ENCODE peak calls at places on chromosomes 16 and 17, in seven cellular contexts. One of them, this sample, is unnamed. For H3K4me1, the result is how much of the 10 kb centered on the place peaks cover.

GRCh38 chr17:29119265-29119664 is 60.9 kb downstream of the MYO18A start:
- DNase-seq in gastrocnemius medialis: no peak
- DNase-seq in CD4-positive, alpha-beta memory T cell: no peak
- DNase-seq in tibial nerve: no peak
- DNase-seq in fibroblast of lung: no peak
- DNase-seq in naive thymus-derived CD4-positive, alpha-beta T cell: no peak
- DNase-seq in psoas muscle: no peak
- DNase-seq in this sample: no peak

GRCh38 chr17:41784207-41784744 is 2.2 kb downstream of the JUP start:
- DNase-seq in psoas muscle: peak
- DNase-seq in fibroblast of lung: peak
- DNase-seq in tibial nerve: no peak
- DNase-seq in naive thymus-derived CD4-positive, alpha-beta T cell: no peak
- DNase-seq in gastrocnemius medialis: peak
- DNase-seq in CD4-positive, alpha-beta memory T cell: no peak
- DNase-seq in this sample: peak

GRCh38 chr17:36829676-36830075 is 107.6 kb upstream of the LHX1 start:
- DNase-seq in psoas muscle: no peak
- DNase-seq in fibroblast of lung: no peak
- DNase-seq in gastrocnemius medialis: no peak
- DNase-seq in tibial nerve: no peak
- DNase-seq in naive thymus-derived CD4-positive, alpha-beta T cell: no peak
- DNase-seq in CD4-positive, alpha-beta memory T cell: no peak
- DNase-seq in this sample: no peak

GRCh38 chr17:28500712-28501379 is 5.3 kb upstream of the FOXN1 start:
- DNase-seq in CD4-positive, alpha-beta memory T cell: no peak
- DNase-seq in psoas muscle: no peak
- DNase-seq in tibial nerve: no peak
- DNase-seq in fibroblast of lung: no peak
- DNase-seq in gastrocnemius medialis: no peak
- DNase-seq in naive thymus-derived CD4-positive, alpha-beta T cell: no peak
- DNase-seq in this sample: no peak

GRCh38 chr17:62626719-62627218 is 701 bp upstream of the MRC2 start:
- DNase-seq in CD4-positive, alpha-beta memory T cell: no peak
- DNase-seq in tibial nerve: peak
- DNase-seq in psoas muscle: peak
- DNase-seq in naive thymus-derived CD4-positive, alpha-beta T cell: no peak
- DNase-seq in gastrocnemius medialis: peak
- DNase-seq in fibroblast of lung: peak
- DNase-seq in this sample: peak

GRCh38 chr17:60941028-60941427 is 263.4 kb downstream of the BCAS3 start:
- DNase-seq in tibial nerve: peak
- DNase-seq in psoas muscle: no peak
- DNase-seq in gastrocnemius medialis: peak
- DNase-seq in fibroblast of lung: peak
- DNase-seq in naive thymus-derived CD4-positive, alpha-beta T cell: no peak
- DNase-seq in CD4-positive, alpha-beta memory T cell: no peak
- DNase-seq in this sample: peak

GRCh38 chr17:17877548-17878358 is 41.0 kb upstream of the SREBF1 start:
- DNase-seq in gastrocnemius medialis: peak
- DNase-seq in naive thymus-derived CD4-positive, alpha-beta T cell: no peak
- DNase-seq in tibial nerve: peak
- DNase-seq in CD4-positive, alpha-beta memory T cell: no peak
- DNase-seq in fibroblast of lung: peak
- DNase-seq in psoas muscle: peak
- DNase-seq in this sample: peak

GRCh38 chr16:75250809-75251279 is 580 bp downstream of the BCAR1 start:
- DNase-seq in fibroblast of lung: no peak
- DNase-seq in tibial nerve: no peak
- DNase-seq in CD4-positive, alpha-beta memory T cell: no peak
- DNase-seq in psoas muscle: peak
- DNase-seq in naive thymus-derived CD4-positive, alpha-beta T cell: no peak
- DNase-seq in gastrocnemius medialis: peak
- DNase-seq in this sample: peak

GRCh38 chr16:81376880-81377279 is 62.1 kb downstream of the GAN start:
- DNase-seq in fibroblast of lung: peak
- DNase-seq in psoas muscle: no peak
- DNase-seq in gastrocnemius medialis: no peak
- DNase-seq in tibial nerve: no peak
- DNase-seq in CD4-positive, alpha-beta memory T cell: no peak
- DNase-seq in naive thymus-derived CD4-positive, alpha-beta T cell: no peak
- DNase-seq in this sample: no peak

GRCh38 chr16:24445216-24445615 is 94.2 kb upstream of the RBBP6 start:
- DNase-seq in CD4-positive, alpha-beta memory T cell: no peak
- DNase-seq in tibial nerve: no peak
- DNase-seq in psoas muscle: no peak
- DNase-seq in fibroblast of lung: no peak
- DNase-seq in naive thymus-derived CD4-positive, alpha-beta T cell: no peak
- DNase-seq in gastrocnemius medialis: no peak
- DNase-seq in this sample: no peak

GRCh38 chr17:78127888-78128615 is 503 bp downstream of the TMC6 start:
- DNase-seq in fibroblast of lung: no peak
- DNase-seq in CD4-positive, alpha-beta memory T cell: no peak
- DNase-seq in gastrocnemius medialis: no peak
- DNase-seq in tibial nerve: no peak
- DNase-seq in psoas muscle: no peak
- DNase-seq in naive thymus-derived CD4-positive, alpha-beta T cell: no peak
- DNase-seq in this sample: peak

GRCh38 chr17:40121191-40121885 is 433 bp upstream of the MSL1 start:
- DNase-seq in tibial nerve: no peak
- DNase-seq in CD4-positive, alpha-beta memory T cell: peak
- DNase-seq in gastrocnemius medialis: no peak
- DNase-seq in fibroblast of lung: peak
- DNase-seq in psoas muscle: peak
- DNase-seq in naive thymus-derived CD4-positive, alpha-beta T cell: peak
- DNase-seq in this sample: peak

GRCh38 chr17:16486373-16487250 is 5.4 kb downstream of the LRRC75A start:
- DNase-seq in CD4-positive, alpha-beta memory T cell: no peak
- DNase-seq in gastrocnemius medialis: peak
- DNase-seq in naive thymus-derived CD4-positive, alpha-beta T cell: no peak
- DNase-seq in tibial nerve: peak
- DNase-seq in fibroblast of lung: peak
- DNase-seq in psoas muscle: peak
- DNase-seq in this sample: peak

GRCh38 chr16:5735444-5735843 is 637.8 kb upstream of the EEF2KMT start:
- DNase-seq in tibial nerve: no peak
- DNase-seq in CD4-positive, alpha-beta memory T cell: no peak
- DNase-seq in fibroblast of lung: no peak
- DNase-seq in naive thymus-derived CD4-positive, alpha-beta T cell: no peak
- DNase-seq in gastrocnemius medialis: no peak
- DNase-seq in psoas muscle: no peak
- DNase-seq in this sample: no peak

DNA sequence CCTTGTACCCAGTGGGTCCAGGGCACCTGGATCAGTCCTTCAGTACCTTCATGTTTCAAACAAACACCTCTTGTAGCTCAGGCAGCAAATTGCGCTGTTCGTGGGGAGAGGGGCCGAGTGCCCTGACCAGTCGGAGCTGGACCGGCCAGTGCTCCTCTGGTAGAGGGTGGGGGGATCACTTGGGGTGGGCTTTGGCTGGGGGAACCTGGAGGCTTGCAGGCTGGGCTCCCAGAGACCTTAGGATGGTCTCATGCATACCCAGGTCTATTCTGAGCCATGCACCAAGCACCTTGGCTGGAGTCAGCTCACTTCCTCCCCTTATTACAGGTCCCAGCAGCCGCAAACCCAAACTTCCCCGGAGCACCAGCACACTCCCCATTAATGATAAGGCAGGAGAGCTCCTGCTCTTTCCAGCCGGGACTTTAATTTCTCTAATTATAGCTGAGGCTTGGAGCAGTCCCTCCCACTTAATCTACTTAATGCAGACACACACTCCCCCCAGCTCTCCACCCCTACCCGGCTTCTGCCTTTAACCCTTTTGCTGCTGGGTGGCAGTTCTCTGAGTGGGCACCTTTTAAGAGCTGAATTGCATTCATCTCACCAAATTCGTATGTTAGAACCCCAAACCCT is 26.3 kb upstream of the MGAT5B start:
- DNase-seq in psoas muscle: no peak
- DNase-seq in fibroblast of lung: no peak
- DNase-seq in gastrocnemius medialis: no peak
- DNase-seq in CD4-positive, alpha-beta memory T cell: no peak
- DNase-seq in tibial nerve: no peak
- DNase-seq in naive thymus-derived CD4-positive, alpha-beta T cell: no peak
- DNase-seq in this sample: no peak
- H3K4me3 ChIP-seq in psoas muscle: no peak
- H3K4me3 ChIP-seq in fibroblast of lung: no peak
- H3K4me3 ChIP-seq in gastrocnemius medialis: no peak
- H3K4me3 ChIP-seq in CD4-positive, alpha-beta memory T cell: no peak
- H3K4me3 ChIP-seq in tibial nerve: no peak
- H3K4me3 ChIP-seq in naive thymus-derived CD4-positive, alpha-beta T cell: no peak
- H3K4me3 ChIP-seq in this sample: no peak

GRCh38 chr17:45092932-45093430 is 31.9 kb downstream of the NMT1 start:
- DNase-seq in tibial nerve: peak
- DNase-seq in naive thymus-derived CD4-positive, alpha-beta T cell: no peak
- DNase-seq in psoas muscle: peak
- DNase-seq in fibroblast of lung: peak
- DNase-seq in gastrocnemius medialis: peak
- DNase-seq in CD4-positive, alpha-beta memory T cell: no peak
- DNase-seq in this sample: peak

GRCh38 chr17:45088741-45089140 is 27.6 kb downstream of the NMT1 start:
- DNase-seq in psoas muscle: no peak
- DNase-seq in fibroblast of lung: no peak
- DNase-seq in CD4-positive, alpha-beta memory T cell: no peak
- DNase-seq in tibial nerve: no peak
- DNase-seq in gastrocnemius medialis: no peak
- DNase-seq in naive thymus-derived CD4-positive, alpha-beta T cell: no peak
- DNase-seq in this sample: no peak

GRCh38 chr17:45091778-45092425 is 30.8 kb downstream of the NMT1 start:
- DNase-seq in fibroblast of lung: peak
- DNase-seq in naive thymus-derived CD4-positive, alpha-beta T cell: no peak
- DNase-seq in gastrocnemius medialis: peak
- DNase-seq in tibial nerve: no peak
- DNase-seq in CD4-positive, alpha-beta memory T cell: no peak
- DNase-seq in psoas muscle: no peak
- DNase-seq in this sample: no peak

GRCh38 chr17:45087978-45088377 is 26.9 kb downstream of the NMT1 start:
- DNase-seq in fibroblast of lung: no peak
- DNase-seq in CD4-positive, alpha-beta memory T cell: no peak
- DNase-seq in psoas muscle: no peak
- DNase-seq in naive thymus-derived CD4-positive, alpha-beta T cell: no peak
- DNase-seq in gastrocnemius medialis: no peak
- DNase-seq in tibial nerve: no peak
- DNase-seq in this sample: no peak

GRCh38 chr17:45090711-45091110 is 29.6 kb downstream of the NMT1 start:
- DNase-seq in CD4-positive, alpha-beta memory T cell: no peak
- DNase-seq in gastrocnemius medialis: peak
- DNase-seq in tibial nerve: no peak
- DNase-seq in psoas muscle: no peak
- DNase-seq in fibroblast of lung: no peak
- DNase-seq in naive thymus-derived CD4-positive, alpha-beta T cell: no peak
- DNase-seq in this sample: no peak
- H3K4me1 ChIP-seq in CD4-positive, alpha-beta memory T cell: under half
- H3K4me1 ChIP-seq in gastrocnemius medialis: half or more
- H3K4me1 ChIP-seq in tibial nerve: under half
- H3K4me1 ChIP-seq in psoas muscle: half or more
- H3K4me1 ChIP-seq in fibroblast of lung: under half
- H3K4me1 ChIP-seq in naive thymus-derived CD4-positive, alpha-beta T cell: under half
- H3K4me1 ChIP-seq in this sample: under half

DNA sequence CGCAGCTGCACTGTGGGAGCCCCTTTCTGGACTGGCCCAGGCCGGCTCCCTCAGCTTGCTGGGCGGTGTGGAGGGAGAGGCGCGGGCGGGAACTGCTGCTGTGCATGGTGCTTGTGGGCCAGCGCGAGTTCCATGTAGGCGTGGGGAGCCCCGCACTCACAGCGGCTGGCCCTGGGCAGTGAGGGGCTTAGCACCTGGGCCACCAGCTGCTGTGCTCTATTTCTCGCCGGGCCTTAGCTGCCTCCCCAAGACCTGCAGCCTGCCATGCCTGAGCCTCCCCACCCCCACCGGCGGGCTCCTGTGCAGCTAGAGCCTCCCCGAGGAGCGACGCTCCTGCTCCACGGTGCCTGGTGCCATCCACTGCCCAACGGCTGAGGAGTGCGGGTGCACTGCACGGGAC is 1.7 kb downstream of the MTHFSD start:
- DNase-seq in naive thymus-derived CD4-positive, alpha-beta T cell: no peak
- DNase-seq in tibial nerve: no peak
- DNase-seq in psoas muscle: no peak
- DNase-seq in fibroblast of lung: no peak
- DNase-seq in gastrocnemius medialis: no peak
- DNase-seq in CD4-positive, alpha-beta memory T cell: no peak
- DNase-seq in this sample: no peak
- H3K4me3 ChIP-seq in naive thymus-derived CD4-positive, alpha-beta T cell: no peak
- H3K4me3 ChIP-seq in tibial nerve: no peak
- H3K4me3 ChIP-seq in psoas muscle: no peak
- H3K4me3 ChIP-seq in fibroblast of lung: no peak
- H3K4me3 ChIP-seq in gastrocnemius medialis: no peak
- H3K4me3 ChIP-seq in CD4-positive, alpha-beta memory T cell: no peak
- H3K4me3 ChIP-seq in this sample: no peak

DNA sequence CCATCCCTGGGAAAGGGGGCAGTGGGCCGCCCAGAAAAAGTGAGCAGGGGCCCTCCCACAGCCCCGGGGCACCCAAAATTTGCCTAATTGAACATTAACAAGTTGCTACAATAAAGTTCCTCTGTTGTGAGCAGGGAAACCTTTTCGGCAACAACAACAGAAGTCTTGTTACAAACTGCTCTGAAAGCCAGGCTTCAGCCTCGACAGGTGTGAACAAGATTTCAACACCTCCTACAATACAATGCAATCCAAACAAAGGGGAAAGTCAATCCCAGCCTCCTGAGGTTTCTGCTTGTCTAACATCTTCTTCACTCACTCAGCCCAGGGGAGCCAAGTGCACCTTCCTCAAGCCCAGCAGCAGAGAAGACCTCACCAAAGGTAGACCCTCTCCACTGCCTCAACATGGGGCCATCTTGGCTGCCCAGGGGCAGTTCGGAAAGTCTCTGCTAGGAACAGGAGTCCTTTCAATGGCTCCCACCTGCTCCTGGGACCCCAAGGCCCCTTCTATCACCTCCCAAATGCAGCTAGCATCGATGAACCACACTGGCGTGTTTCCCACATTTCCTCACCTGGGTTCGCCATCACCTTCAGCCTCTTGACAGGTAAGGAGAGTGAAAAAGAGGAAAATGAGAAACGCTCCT is 19.1 kb downstream of the ZFHX3 start:
- DNase-seq in fibroblast of lung: no peak
- DNase-seq in naive thymus-derived CD4-positive, alpha-beta T cell: no peak
- DNase-seq in CD4-positive, alpha-beta memory T cell: no peak
- DNase-seq in gastrocnemius medialis: no peak
- DNase-seq in tibial nerve: no peak
- DNase-seq in psoas muscle: no peak
- DNase-seq in this sample: no peak
- H3K4me1 ChIP-seq in fibroblast of lung: under half
- H3K4me1 ChIP-seq in naive thymus-derived CD4-positive, alpha-beta T cell: under half
- H3K4me1 ChIP-seq in CD4-positive, alpha-beta memory T cell: under half
- H3K4me1 ChIP-seq in gastrocnemius medialis: half or more
- H3K4me1 ChIP-seq in tibial nerve: under half
- H3K4me1 ChIP-seq in psoas muscle: half or more
- H3K4me1 ChIP-seq in this sample: under half